ENCODE peak calls at places on chromosomes 5 and 9, in ten cellular contexts. K is gastrocnemius medialis, W is brain microvascular endothelial cell, P is fibroblast of pulmonary artery, G is endothelial cell, Z is Calu3, X is cardiac fibroblast, B is hepatocyte, R is heart left ventricle, T is fibroblast of mammary gland. Y is an unnamed sample.
A peak's percentile ranks its signal among the peaks of the same experiment; 100 is the strongest.

GRCh38 chr9:98368366-98369065 is 113.1 kb upstream of the TBC1D2 start:
- DNase-seq in K (no peak), W (no peak), P (peak; percentile 58), G (no peak), Z (no peak), X (peak; percentile 42), B (no peak), R (no peak), T (no peak), Y (no peak)

GRCh38 chr5:103582364-103582763 is 19.8 kb upstream of the NUDT12 start:
- DNase-seq in K (no peak), W (peak; percentile 54), P (peak; percentile 68), G (peak; percentile 52), Z (peak; percentile 57), X (peak; percentile 66), B (peak; percentile 61), R (no peak), T (peak; percentile 62), Y (no peak)

GRCh38 chr5:8253376-8253775 is 384.4 kb downstream of the MTRR start:
- DNase-seq in K (no peak), W (no peak), P (no peak), G (no peak), Z (no peak), X (no peak), B (no peak), R (no peak), T (no peak), Y (no peak)

GRCh38 chr9:134515026-134515821 is 126.4 kb upstream of the COL5A1 start:
- DNase-seq in K (no peak), W (no peak), P (peak; percentile 44), G (no peak), Z (no peak), X (peak; percentile 69), B (no peak), R (no peak), T (peak; percentile 76), Y (peak; percentile 26)

GRCh38 chr9:131053896-131054295 is 42.4 kb upstream of the AIF1L start:
- DNase-seq in K (no peak), W (no peak), P (no peak), G (no peak), Z (no peak), X (no peak), B (no peak), R (no peak), T (no peak), Y (no peak)

GRCh38 chr5:138968601-138969000 is 93.5 kb upstream of the LRRTM2 start:
- DNase-seq in K (no peak), W (no peak), P (no peak), G (no peak), Z (no peak), X (no peak), B (no peak), R (no peak), T (no peak), Y (no peak)

GRCh38 chr5:54469655-54470054 is 14.2 kb downstream of the HSPB3 start:
- DNase-seq in K (no peak), W (no peak), P (no peak), G (no peak), Z (no peak), X (peak; percentile 16), B (no peak), R (no peak), T (peak; percentile 21), Y (no peak)

GRCh38 chr5:8057764-8058163 is 188.8 kb downstream of the MTRR start:
- DNase-seq in K (no peak), W (no peak), P (peak; percentile 7), G (no peak), Z (no peak), X (peak; percentile 33), B (no peak), R (no peak), T (peak; percentile 38), Y (no peak)

GRCh38 chr9:110031511-110032173 is 176.3 kb downstream of the C9orf152 start:
- DNase-seq in K (no peak), W (peak; percentile 78), P (peak; percentile 77), G (no peak), Z (no peak), X (peak; percentile 59), B (peak; percentile 38), R (no peak), T (peak; percentile 85), Y (no peak)

GRCh38 chr5:91206103-91206502 is 177.0 kb downstream of the ARRDC3 start:
- DNase-seq in K (no peak), W (no peak), P (no peak), G (no peak), Z (no peak), X (no peak), B (no peak), R (no peak), T (peak; percentile 57), Y (no peak)
- TF ChIP-seq CTCF in K (no peak), W (no peak), P (no peak), G (no peak), Z (no peak), X (no peak), B (no peak), R (no peak), T (no peak), Y (no peak)

GRCh38 chr9:25003686-25004085 is 458.0 kb upstream of the IZUMO3 start:
- DNase-seq in K (no peak), W (no peak), P (no peak), G (peak; percentile 21), Z (no peak), X (no peak), B (peak; percentile 8), R (no peak), T (no peak), Y (no peak)
- TF ChIP-seq CTCF in K (no peak), W (no peak), P (no peak), G (peak; percentile 40), Z (no peak), X (no peak), B (no peak), R (no peak), T (no peak), Y (no peak)

GRCh38 chr5:60382761-60383160 is 317.2 kb downstream of the DEPDC1B start:
- DNase-seq in K (no peak), W (peak; percentile 17), P (peak; percentile 55), G (no peak), Z (peak; percentile 14), X (peak; percentile 46), B (peak; percentile 37), R (no peak), T (peak; percentile 60), Y (no peak)
- TF ChIP-seq CTCF in K (no peak), W (peak; percentile 55), P (peak; percentile 41), G (no peak), Z (no peak), X (peak; percentile 5), B (peak; percentile 54), R (peak; percentile 43), T (peak; percentile 57), Y (no peak)

GRCh38 chr9:15354713-15355112 is 47.7 kb upstream of the TTC39B start:
- DNase-seq in K (no peak), W (no peak), P (no peak), G (no peak), Z (no peak), X (no peak), B (no peak), R (no peak), T (no peak), Y (no peak)
- TF ChIP-seq CTCF in K (no peak), W (no peak), P (no peak), G (no peak), Z (no peak), X (no peak), B (no peak), R (peak; percentile 16), T (no peak), Y (no peak)

GRCh38 chr9:124284940-124285441 is 27.2 kb downstream of the NEK6 start:
- DNase-seq in K (no peak), W (peak; percentile 32), P (no peak), G (no peak), Z (no peak), X (peak; percentile 62), B (no peak), R (no peak), T (peak; percentile 57), Y (no peak)

GRCh38 chr9:124285490-124285889 is 27.7 kb downstream of the NEK6 start:
- DNase-seq in K (no peak), W (no peak), P (no peak), G (no peak), Z (no peak), X (no peak), B (no peak), R (no peak), T (no peak), Y (no peak)

GRCh38 chr9:124285903-124286291 is 28.1 kb downstream of the NEK6 start:
- DNase-seq in K (peak; percentile 62), W (peak; percentile 97), P (peak; percentile 98), G (no peak), Z (peak; percentile 49), X (peak; percentile 98), B (peak; percentile 74), R (peak; percentile 76), T (peak; percentile 94), Y (no peak)

GRCh38 chr9:124283232-124283814 is 25.6 kb downstream of the NEK6 start:
- DNase-seq in K (no peak), W (no peak), P (no peak), G (no peak), Z (no peak), X (no peak), B (no peak), R (no peak), T (no peak), Y (no peak)

DNA sequence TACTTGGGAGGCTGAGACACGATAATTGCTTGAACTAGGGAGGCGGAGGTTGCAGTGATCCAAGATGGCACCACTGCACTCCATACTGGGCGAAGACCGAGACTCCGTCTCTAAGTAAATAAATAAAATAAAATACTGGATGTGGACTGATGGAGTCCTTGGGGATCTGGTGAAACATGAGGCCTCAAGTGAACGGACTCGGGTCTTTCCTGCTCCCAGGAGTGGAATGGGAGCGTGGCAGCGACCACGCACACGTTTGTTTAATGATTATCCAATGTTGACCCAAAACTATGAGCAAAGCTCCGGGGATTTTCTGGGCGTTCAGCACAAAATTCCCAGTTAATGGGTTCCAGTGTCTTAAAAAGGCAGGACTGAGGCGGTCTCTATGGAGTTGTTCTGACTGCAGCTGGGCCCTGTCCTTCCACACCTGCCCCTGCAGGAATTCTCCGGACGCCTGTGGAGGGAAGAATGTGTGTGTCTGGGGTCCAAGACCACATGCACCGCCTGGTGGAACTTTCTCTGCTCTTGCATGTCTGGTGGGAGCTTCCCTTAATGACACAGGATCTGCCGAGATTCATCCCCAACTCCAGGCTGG is 26.6 kb downstream of the NEK6 start:
- DNase-seq in K (no peak), W (no peak), P (no peak), G (no peak), Z (no peak), X (no peak), B (peak; percentile 39), R (peak; percentile 42), T (peak; percentile 43), Y (no peak)
- TF ChIP-seq CTCF in K (no peak), W (peak; percentile 7), P (no peak), G (no peak), Z (no peak), X (no peak), B (no peak), R (no peak), T (no peak), Y (no peak)